ENCODE peak calls at places on chromosomes 3 and 15, in seven cellular contexts. One of them, this sample, is unnamed.

GRCh38 chr3:66949898-66950297 is 48.2 kb upstream of the KBTBD8 start:
- DNase-seq in lower leg skin: no peak
- DNase-seq in BE2C: no peak
- DNase-seq in GM06990: no peak
- DNase-seq in uterus: no peak
- DNase-seq in upper lobe of right lung: no peak
- DNase-seq in ovary: no peak
- DNase-seq in this sample: no peak

GRCh38 chr3:195458188-195458800 is 15.5 kb upstream of the ACAP2 start:
- DNase-seq in BE2C: no peak
- DNase-seq in ovary: no peak
- DNase-seq in GM06990: no peak
- DNase-seq in upper lobe of right lung: no peak
- DNase-seq in uterus: no peak
- DNase-seq in lower leg skin: no peak
- DNase-seq in this sample: no peak

GRCh38 chr3:42202239-42202865 is 63.6 kb downstream of the CCK start:
- DNase-seq in upper lobe of right lung: peak; percentile 56
- DNase-seq in ovary: no peak
- DNase-seq in BE2C: no peak
- DNase-seq in GM06990: no peak
- DNase-seq in lower leg skin: no peak
- DNase-seq in uterus: no peak
- DNase-seq in this sample: no peak

GRCh38 chr15:101672298-101672697 is 20.1 kb upstream of the TM2D3 start:
- DNase-seq in lower leg skin: no peak
- DNase-seq in GM06990: no peak
- DNase-seq in uterus: no peak
- DNase-seq in BE2C: no peak
- DNase-seq in ovary: no peak
- DNase-seq in upper lobe of right lung: no peak
- DNase-seq in this sample: no peak

GRCh38 chr15:84752195-84752594 is 3.8 kb downstream of the ZNF592 start:
- DNase-seq in uterus: no peak
- DNase-seq in BE2C: no peak
- DNase-seq in ovary: no peak
- DNase-seq in lower leg skin: no peak
- DNase-seq in GM06990: no peak
- DNase-seq in upper lobe of right lung: no peak
- DNase-seq in this sample: no peak

GRCh38 chr3:143847787-143848631 is at the start of gene SLC9A9:
- DNase-seq in GM06990: peak; percentile 64
- DNase-seq in BE2C: peak; percentile 6
- DNase-seq in lower leg skin: peak; percentile 87
- DNase-seq in ovary: peak; percentile 26
- DNase-seq in uterus: no peak
- DNase-seq in upper lobe of right lung: no peak
- DNase-seq in this sample: no peak

GRCh38 chr3:100891033-100891432 is 102.2 kb downstream of the ABI3BP start:
- DNase-seq in GM06990: no peak
- DNase-seq in lower leg skin: no peak
- DNase-seq in uterus: no peak
- DNase-seq in upper lobe of right lung: no peak
- DNase-seq in ovary: no peak
- DNase-seq in BE2C: no peak
- DNase-seq in this sample: no peak

GRCh38 chr3:72888546-72889309 is 882 bp downstream of the GXYLT2 start:
- DNase-seq in BE2C: no peak
- DNase-seq in GM06990: no peak
- DNase-seq in uterus: peak; percentile 48
- DNase-seq in lower leg skin: no peak
- DNase-seq in ovary: peak; percentile 57
- DNase-seq in upper lobe of right lung: no peak
- DNase-seq in this sample: no peak

GRCh38 chr3:16239082-16239770 is 25.5 kb downstream of the DPH3 start:
- DNase-seq in BE2C: no peak
- DNase-seq in lower leg skin: no peak
- DNase-seq in uterus: no peak
- DNase-seq in ovary: no peak
- DNase-seq in upper lobe of right lung: no peak
- DNase-seq in GM06990: no peak
- DNase-seq in this sample: no peak

GRCh38 chr3:38107911-38108648 is 28.8 kb downstream of the ACAA1 start:
- DNase-seq in GM06990: no peak
- DNase-seq in ovary: no peak
- DNase-seq in lower leg skin: peak; percentile 48
- DNase-seq in uterus: no peak
- DNase-seq in upper lobe of right lung: no peak
- DNase-seq in BE2C: no peak
- DNase-seq in this sample: no peak

GRCh38 chr3:107689355-107689754 is 166.6 kb downstream of the BBX start:
- DNase-seq in ovary: no peak
- DNase-seq in upper lobe of right lung: no peak
- DNase-seq in lower leg skin: no peak
- DNase-seq in GM06990: no peak
- DNase-seq in BE2C: no peak
- DNase-seq in uterus: no peak
- DNase-seq in this sample: no peak

GRCh38 chr3:194093822-194094221 is 42.1 kb upstream of the HES1 start:
- DNase-seq in lower leg skin: no peak
- DNase-seq in BE2C: peak; percentile 37
- DNase-seq in GM06990: no peak
- DNase-seq in upper lobe of right lung: no peak
- DNase-seq in uterus: no peak
- DNase-seq in ovary: no peak
- DNase-seq in this sample: no peak

GRCh38 chr3:100245146-100245545 is 15.6 kb upstream of the TBC1D23 start:
- DNase-seq in lower leg skin: no peak
- DNase-seq in ovary: no peak
- DNase-seq in BE2C: no peak
- DNase-seq in uterus: no peak
- DNase-seq in upper lobe of right lung: no peak
- DNase-seq in GM06990: no peak
- DNase-seq in this sample: no peak

GRCh38 chr3:121529308-121529707 is 16.5 kb downstream of the POLQ start:
- DNase-seq in upper lobe of right lung: no peak
- DNase-seq in GM06990: no peak
- DNase-seq in lower leg skin: no peak
- DNase-seq in uterus: no peak
- DNase-seq in BE2C: no peak
- DNase-seq in ovary: no peak
- DNase-seq in this sample: no peak

GRCh38 chr3:171260899-171261298 is 199.3 kb downstream of the TNIK start:
- DNase-seq in lower leg skin: no peak
- DNase-seq in upper lobe of right lung: no peak
- DNase-seq in BE2C: no peak
- DNase-seq in uterus: no peak
- DNase-seq in ovary: no peak
- DNase-seq in GM06990: no peak
- DNase-seq in this sample: no peak

GRCh38 chr3:122642935-122643334 is 37.7 kb upstream of the PARP14 start:
- DNase-seq in lower leg skin: no peak
- DNase-seq in BE2C: no peak
- DNase-seq in upper lobe of right lung: no peak
- DNase-seq in ovary: no peak
- DNase-seq in GM06990: no peak
- DNase-seq in uterus: no peak
- DNase-seq in this sample: peak; percentile 64

GRCh38 chr3:49533786-49534519 is 20.3 kb upstream of the BSN start:
- DNase-seq in upper lobe of right lung: no peak
- DNase-seq in lower leg skin: no peak
- DNase-seq in ovary: peak; percentile 83
- DNase-seq in BE2C: no peak
- DNase-seq in GM06990: no peak
- DNase-seq in uterus: no peak
- DNase-seq in this sample: no peak

GRCh38 chr3:184579513-184579912 is 17.9 kb downstream of the EPHB3 start:
- DNase-seq in BE2C: no peak
- DNase-seq in uterus: no peak
- DNase-seq in ovary: no peak
- DNase-seq in GM06990: no peak
- DNase-seq in lower leg skin: peak; percentile 89
- DNase-seq in upper lobe of right lung: no peak
- DNase-seq in this sample: no peak

GRCh38 chr3:177977381-177978158 is 558.7 kb upstream of the KCNMB2 start:
- DNase-seq in ovary: no peak
- DNase-seq in upper lobe of right lung: no peak
- DNase-seq in uterus: no peak
- DNase-seq in BE2C: no peak
- DNase-seq in lower leg skin: no peak
- DNase-seq in GM06990: no peak
- DNase-seq in this sample: no peak

GRCh38 chr3:66442254-66443249 is 58.3 kb downstream of the LRIG1 start:
- DNase-seq in ovary: peak; percentile 88
- DNase-seq in upper lobe of right lung: peak; percentile 76
- DNase-seq in BE2C: peak; percentile 61
- DNase-seq in lower leg skin: peak; percentile 93
- DNase-seq in GM06990: no peak
- DNase-seq in uterus: peak; percentile 88
- DNase-seq in this sample: no peak

GRCh38 chr3:147619925-147620580 is 210.9 kb downstream of the ZIC1 start:
- DNase-seq in lower leg skin: no peak
- DNase-seq in ovary: no peak
- DNase-seq in uterus: no peak
- DNase-seq in upper lobe of right lung: no peak
- DNase-seq in GM06990: no peak
- DNase-seq in BE2C: no peak
- DNase-seq in this sample: no peak

GRCh38 chr3:133514418-133514817 is 59.1 kb upstream of the CDV3 start:
- DNase-seq in upper lobe of right lung: no peak
- DNase-seq in BE2C: no peak
- DNase-seq in ovary: no peak
- DNase-seq in uterus: no peak
- DNase-seq in GM06990: no peak
- DNase-seq in lower leg skin: no peak
- DNase-seq in this sample: no peak

GRCh38 chr3:143808999-143809700 is 39.1 kb downstream of the SLC9A9 start:
- DNase-seq in GM06990: no peak
- DNase-seq in upper lobe of right lung: no peak
- DNase-seq in lower leg skin: no peak
- DNase-seq in BE2C: no peak
- DNase-seq in uterus: no peak
- DNase-seq in ovary: peak; percentile 28
- DNase-seq in this sample: no peak

GRCh38 chr15:61275901-61276300 is 46.8 kb upstream of the RORA start:
- DNase-seq in ovary: no peak
- DNase-seq in BE2C: peak; percentile 65
- DNase-seq in GM06990: no peak
- DNase-seq in lower leg skin: no peak
- DNase-seq in upper lobe of right lung: no peak
- DNase-seq in uterus: no peak
- DNase-seq in this sample: no peak

GRCh38 chr3:51568978-51569377 is 30.5 kb downstream of the RAD54L2 start:
- DNase-seq in lower leg skin: no peak
- DNase-seq in GM06990: no peak
- DNase-seq in BE2C: no peak
- DNase-seq in uterus: no peak
- DNase-seq in ovary: no peak
- DNase-seq in upper lobe of right lung: no peak
- DNase-seq in this sample: no peak

GRCh38 chr15:100735654-100736053 is 133.3 kb downstream of the ASB7 start:
- DNase-seq in uterus: no peak
- DNase-seq in ovary: no peak
- DNase-seq in lower leg skin: peak; percentile 29
- DNase-seq in BE2C: no peak
- DNase-seq in GM06990: no peak
- DNase-seq in upper lobe of right lung: no peak
- DNase-seq in this sample: no peak

DNA sequence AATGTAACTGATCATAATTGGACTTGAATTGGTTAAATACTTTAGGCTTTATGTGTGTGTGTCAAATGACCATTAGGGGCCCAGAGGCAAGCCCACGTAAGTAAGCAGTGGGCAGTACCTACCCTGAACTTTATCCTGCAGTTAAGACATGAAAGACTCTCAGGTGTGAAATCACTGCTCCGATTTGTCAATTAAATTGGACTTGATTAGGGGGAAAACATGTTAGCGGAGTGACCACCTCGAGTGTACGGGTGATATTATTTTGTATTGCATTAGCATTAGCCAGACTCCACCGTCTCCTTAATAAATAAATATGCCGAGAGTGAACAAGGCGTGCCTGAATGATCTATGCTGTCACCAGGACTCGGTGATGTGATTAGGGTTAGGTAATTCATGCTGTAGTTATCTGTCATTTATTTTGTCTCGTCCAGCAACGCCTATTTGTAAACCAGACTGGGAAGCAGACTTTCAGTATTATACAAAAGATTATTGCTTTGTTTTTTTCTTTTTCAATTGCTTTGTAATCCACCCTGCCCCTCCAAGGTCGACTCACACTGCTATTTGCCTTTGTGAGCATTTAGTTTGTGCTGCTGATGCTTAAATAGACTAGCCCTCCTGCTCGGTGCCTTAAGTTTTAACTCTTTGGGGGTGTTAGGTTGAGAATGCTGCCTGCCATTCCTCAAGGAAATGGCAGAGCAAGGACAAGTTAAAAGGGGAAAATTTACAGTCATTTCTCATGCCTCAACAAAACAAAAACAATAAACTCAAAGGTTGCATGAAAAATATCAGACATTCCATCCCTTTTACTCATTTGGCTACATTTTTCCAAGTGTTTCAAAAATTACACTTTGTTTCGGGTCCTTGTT is 1.8 kb downstream of the RBMS3 start:
- DNase-seq in ovary: no peak
- DNase-seq in lower leg skin: no peak
- DNase-seq in uterus: no peak
- DNase-seq in GM06990: no peak
- DNase-seq in upper lobe of right lung: no peak
- DNase-seq in BE2C: peak; percentile 14
- DNase-seq in this sample: no peak
- TF ChIP-seq CTCF in ovary: no peak
- TF ChIP-seq CTCF in lower leg skin: no peak
- TF ChIP-seq CTCF in uterus: no peak
- TF ChIP-seq CTCF in GM06990: no peak
- TF ChIP-seq CTCF in upper lobe of right lung: no peak
- TF ChIP-seq CTCF in BE2C: no peak
- TF ChIP-seq CTCF in this sample: no peak

GRCh38 chr3:173584093-173584833 is 186.7 kb downstream of the NLGN1 start:
- DNase-seq in BE2C: peak; percentile 16
- DNase-seq in upper lobe of right lung: no peak
- DNase-seq in uterus: no peak
- DNase-seq in GM06990: no peak
- DNase-seq in ovary: peak; percentile 24
- DNase-seq in lower leg skin: no peak
- DNase-seq in this sample: no peak
- H3K4me3 ChIP-seq in BE2C: peak overlapping the region; percentile 46
- H3K4me3 ChIP-seq in upper lobe of right lung: peak overlapping the region; percentile 36
- H3K4me3 ChIP-seq in uterus: peak overlapping the region; percentile 37
- H3K4me3 ChIP-seq in GM06990: no peak overlapping the region
- H3K4me3 ChIP-seq in ovary: peak overlapping the region; percentile 28
- H3K4me3 ChIP-seq in lower leg skin: no peak overlapping the region
- H3K4me3 ChIP-seq in this sample: no peak overlapping the region

GRCh38 chr15:54227569-54227968 is 249.3 kb downstream of the UNC13C start:
- DNase-seq in lower leg skin: no peak
- DNase-seq in uterus: no peak
- DNase-seq in BE2C: no peak
- DNase-seq in GM06990: no peak
- DNase-seq in upper lobe of right lung: no peak
- DNase-seq in ovary: no peak
- DNase-seq in this sample: no peak
- TF ChIP-seq CTCF in lower leg skin: no peak
- TF ChIP-seq CTCF in uterus: no peak
- TF ChIP-seq CTCF in BE2C: no peak
- TF ChIP-seq CTCF in GM06990: no peak
- TF ChIP-seq CTCF in upper lobe of right lung: no peak
- TF ChIP-seq CTCF in ovary: no peak
- TF ChIP-seq CTCF in this sample: no peak

GRCh38 chr3:185822221-185822956 is 2.5 kb downstream of the IGF2BP2 start:
- DNase-seq in ovary: no peak
- DNase-seq in lower leg skin: no peak
- DNase-seq in GM06990: no peak
- DNase-seq in upper lobe of right lung: no peak
- DNase-seq in BE2C: no peak
- DNase-seq in uterus: no peak
- DNase-seq in this sample: no peak
- H3K4me3 ChIP-seq in ovary: no peak overlapping the region
- H3K4me3 ChIP-seq in lower leg skin: no peak overlapping the region
- H3K4me3 ChIP-seq in GM06990: no peak overlapping the region
- H3K4me3 ChIP-seq in upper lobe of right lung: peak overlapping the region; percentile 77
- H3K4me3 ChIP-seq in BE2C: no peak overlapping the region
- H3K4me3 ChIP-seq in uterus: no peak overlapping the region
- H3K4me3 ChIP-seq in this sample: no peak overlapping the region

This sample was measured in GM12864.